ENCODE peak calls at places on chromosome 22, in eight cellular contexts. K is Right ventricle myocardium inferior, S is dorsolateral prefrontal cortex, W is NB4, Y is AG04450, O is MV-4-11, E is mammary epithelial cell, M is transverse colon. V is an unnamed sample.

GRCh38 chr22:29816539-29816938 is 21.5 kb downstream of the ASCC2 start:
- DNase-seq in K (no peak), M (no peak), W (no peak), Y (no peak), O (no peak), E (no peak), S (peak; percentile 54), V (no peak)

GRCh38 chr22:26447594-26448329 is 18.7 kb downstream of the ASPHD2 start:
- DNase-seq in W (no peak), K (no peak), O (no peak), S (no peak), M (no peak), E (no peak), Y (no peak), V (no peak)

GRCh38 chr22:32785636-32786418 is 15.7 kb upstream of the TIMP3 start:
- DNase-seq in Y (no peak), K (no peak), O (no peak), W (no peak), S (no peak), M (no peak), E (no peak), V (no peak)

GRCh38 chr22:24091551-24092420 is 80.7 kb downstream of the CABIN1 start:
- DNase-seq in W (no peak), Y (no peak), E (no peak), K (peak; percentile 83), S (peak; percentile 57), M (no peak), O (no peak), V (no peak)

GRCh38 chr22:41524283-41524682 is 20.0 kb downstream of the POLR3H start:
- DNase-seq in W (no peak), K (peak; percentile 86), E (no peak), M (peak; percentile 59), O (no peak), Y (peak; percentile 50), S (no peak), V (no peak)

GRCh38 chr22:42452456-42452855 is 20.3 kb upstream of the NFAM1 start:
- DNase-seq in S (no peak), K (no peak), Y (no peak), W (no peak), E (no peak), M (no peak), O (no peak), V (no peak)

GRCh38 chr22:44924724-44925123 is 85.1 kb downstream of the PHF21B start:
- DNase-seq in E (no peak), S (peak; percentile 27), Y (no peak), K (no peak), M (no peak), W (no peak), O (no peak), V (no peak)

GRCh38 chr22:19879651-19879995 is 24.9 kb upstream of the GNB1L start:
- DNase-seq in E (no peak), M (no peak), W (no peak), S (peak; percentile 11), O (no peak), K (peak; percentile 60), Y (no peak), V (no peak)

GRCh38 chr22:26322179-26322905 is 106.7 kb upstream of the ASPHD2 start:
- DNase-seq in E (peak; percentile 92), S (no peak), M (no peak), Y (peak; percentile 18), O (no peak), W (no peak), K (no peak), V (peak; percentile 87)

GRCh38 chr22:23093090-23093788 is 22.9 kb downstream of the GNAZ start:
- DNase-seq in K (no peak), Y (no peak), S (no peak), M (no peak), W (no peak), O (no peak), E (no peak), V (no peak)

GRCh38 chr22:31103899-31104694 is 3.3 kb downstream of the SELENOM start:
- DNase-seq in M (no peak), O (no peak), S (peak; percentile 74), W (no peak), Y (no peak), E (no peak), K (peak; percentile 67), V (no peak)

GRCh38 chr22:24950272-24950902 is 2.1 kb upstream of the KIAA1671 start:
- DNase-seq in W (no peak), M (no peak), S (peak; percentile 52), E (peak; percentile 74), K (no peak), Y (no peak), O (no peak), V (no peak)

GRCh38 chr22:49972163-49973017 is 11.8 kb downstream of the PIM3 start:
- DNase-seq in S (no peak), O (no peak), K (peak; percentile 69), M (no peak), W (no peak), E (no peak), Y (no peak), V (no peak)

GRCh38 chr22:26502688-26503561 is 9.3 kb downstream of the TFIP11 start:
- DNase-seq in O (peak; percentile 90), M (peak; percentile 55), W (peak; percentile 94), Y (no peak), S (no peak), E (peak; percentile 20), K (no peak), V (peak; percentile 31)

GRCh38 chr22:42920101-42920820 is 63.2 kb upstream of the ARFGAP3 start:
- DNase-seq in M (no peak), Y (no peak), O (no peak), S (no peak), E (peak; percentile 55), K (no peak), W (no peak), V (peak; percentile 74)

GRCh38 chr22:46569055-46569847 is 31.8 kb upstream of the CELSR1 start:
- DNase-seq in M (no peak), E (no peak), K (peak; percentile 39), O (no peak), W (no peak), S (peak; percentile 19), Y (no peak), V (no peak)

GRCh38 chr22:27835446-27835845 is 33.9 kb upstream of the MN1 start:
- DNase-seq in K (no peak), S (no peak), E (no peak), Y (no peak), W (no peak), O (no peak), M (no peak), V (no peak)

GRCh38 chr22:28314959-28315358 is 364.7 kb downstream of the TTC28 start:
- DNase-seq in W (no peak), Y (no peak), E (no peak), K (no peak), O (no peak), M (no peak), S (no peak), V (no peak)

GRCh38 chr22:37204045-37204655 is 8.1 kb downstream of the SSTR3 start:
- DNase-seq in S (no peak), M (no peak), E (no peak), Y (no peak), K (no peak), W (no peak), O (no peak), V (no peak)

GRCh38 chr22:27100789-27101188 is 443.4 kb downstream of the MIAT start:
- DNase-seq in Y (no peak), W (no peak), M (no peak), S (no peak), E (peak; percentile 9), O (no peak), K (no peak), V (peak; percentile 43)

GRCh38 chr22:38353142-38353629 is 36.0 kb upstream of the CSNK1E start:
- DNase-seq in Y (no peak), M (peak; percentile 77), W (peak; percentile 54), K (peak; percentile 91), E (peak; percentile 52), S (peak; percentile 50), O (peak; percentile 13), V (peak; percentile 41)

GRCh38 chr22:23180301-23180892 is at the start of gene BCR:
- DNase-seq in E (peak; percentile 64), M (peak; percentile 82), K (peak; percentile 87), S (peak; percentile 73), Y (no peak), O (peak; percentile 13), W (peak; percentile 79), V (peak; percentile 20)

GRCh38 chr22:20015971-20016733 is 471 bp downstream of the ARVCF start:
- DNase-seq in M (peak; percentile 33), W (peak; percentile 44), O (no peak), Y (no peak), S (no peak), E (no peak), K (peak; percentile 70), V (no peak)

GRCh38 chr22:49019737-49020136 is 807.9 kb downstream of the BRD1 start:
- DNase-seq in W (peak; percentile 12), E (no peak), S (no peak), M (no peak), K (no peak), Y (no peak), O (no peak), V (no peak)

GRCh38 chr22:19120829-19121630 is 1.2 kb downstream of the DGCR2 start:
- DNase-seq in W (no peak), K (no peak), O (no peak), S (no peak), Y (no peak), E (peak; percentile 75), M (peak; percentile 80), V (peak; percentile 20)

GRCh38 chr22:30265851-30266444 is 703 bp downstream of the OSM start:
- DNase-seq in M (peak; percentile 73), E (no peak), S (peak; percentile 46), Y (no peak), O (peak; percentile 87), W (peak; percentile 96), K (peak; percentile 91), V (no peak)

GRCh38 chr22:42344391-42344861 is 74.0 kb upstream of the TCF20 start:
- DNase-seq in E (no peak), K (peak; percentile 81), O (no peak), S (peak; percentile 86), W (no peak), M (no peak), Y (no peak), V (no peak)

GRCh38 chr22:22681221-22681739 is 36.9 kb downstream of the GGTLC2 start:
- DNase-seq in Y (no peak), W (no peak), E (no peak), K (no peak), M (no peak), S (no peak), O (no peak), V (no peak)

GRCh38 chr22:50481440-50482106 is at the start of gene ADM2:
- DNase-seq in E (no peak), K (no peak), S (no peak), Y (no peak), W (peak; percentile 40), O (no peak), M (peak; percentile 73), V (no peak)

GRCh38 chr22:36763576-36763975 is 12.3 kb downstream of the IFT27 start:
- DNase-seq in W (no peak), K (no peak), S (peak; percentile 19), O (no peak), E (peak; percentile 60), Y (no peak), M (no peak), V (no peak)

GRCh38 chr22:36425977-36426523 is 38.3 kb upstream of the MYH9 start:
- DNase-seq in M (no peak), E (no peak), O (peak; percentile 40), S (no peak), K (peak; percentile 83), Y (no peak), W (peak; percentile 76), V (peak; percentile 60)

GRCh38 chr22:38655532-38656255 is 498 bp downstream of the FAM227A start:
- DNase-seq in O (no peak), M (no peak), W (peak; percentile 32), S (no peak), Y (no peak), E (no peak), K (peak; percentile 68), V (no peak)

GRCh38 chr22:45688606-45689080 is 17.0 kb downstream of the ATXN10 start:
- DNase-seq in M (no peak), O (peak; percentile 73), Y (peak; percentile 73), W (peak; percentile 36), K (no peak), S (no peak), E (peak; percentile 62), V (peak; percentile 76)

GRCh38 chr22:43270314-43270908 is 72.8 kb downstream of the SCUBE1 start:
- DNase-seq in K (no peak), E (no peak), W (no peak), M (peak; percentile 56), O (no peak), Y (no peak), S (no peak), V (no peak)